ENCODE peak calls at places on chromosomes 13 and 19, in ten cellular contexts. J, I, D, F, O, U, E, W, H and S are unnamed samples.

GRCh38 chr19:42086770-42087550 is 11.0 kb downstream of the ZNF574 start:
- DNase-seq in F (no peak), E (no peak), D (no peak), W (peak), U (no peak), I (no peak), O (no peak), J (no peak), H (no peak), S (no peak)

GRCh38 chr13:51759240-51759639 is 44.7 kb downstream of the DHRS12 start:
- DNase-seq in J (no peak), U (no peak), W (no peak), D (no peak), I (no peak), H (no peak), O (no peak), E (peak), F (no peak), S (no peak)

GRCh38 chr19:344625-345319 is at the start of gene MIER2:
- DNase-seq in O (peak), W (peak), E (peak), J (peak), U (peak), H (peak), F (no peak), I (peak), D (peak), S (peak)

GRCh38 chr19:10876459-10877240 is 5.3 kb downstream of the CARM1 start:
- DNase-seq in D (no peak), E (peak), W (no peak), H (no peak), F (no peak), I (no peak), J (no peak), U (no peak), O (no peak), S (no peak)

GRCh38 chr13:35718084-35718483 is 241.6 kb upstream of the MAB21L1 start:
- DNase-seq in H (no peak), I (no peak), D (no peak), O (no peak), W (no peak), F (no peak), J (no peak), E (no peak), U (no peak), S (no peak)

GRCh38 chr13:20142019-20142926 is 18.6 kb downstream of the GJA3 start:
- DNase-seq in I (no peak), U (no peak), E (no peak), J (no peak), O (no peak), D (no peak), W (no peak), F (no peak), H (no peak), S (peak)

GRCh38 chr19:16061943-16062342 is 14.4 kb upstream of the TPM4 start:
- DNase-seq in F (no peak), J (no peak), I (peak), E (no peak), W (no peak), D (no peak), H (no peak), O (no peak), U (no peak), S (no peak)

GRCh38 chr13:22009937-22010336 is 339.1 kb downstream of the FGF9 start:
- DNase-seq in H (no peak), E (no peak), I (no peak), J (no peak), F (no peak), D (no peak), U (no peak), W (no peak), O (no peak), S (no peak)

GRCh38 chr19:52669586-52669985 is 31.4 kb upstream of the ZNF83 start:
- DNase-seq in H (no peak), O (no peak), D (no peak), J (no peak), I (no peak), U (no peak), W (no peak), E (no peak), F (no peak), S (no peak)

GRCh38 chr19:5961969-5962945 is 15.7 kb downstream of the RANBP3 start:
- DNase-seq in D (peak), I (peak), J (peak), O (peak), E (peak), H (peak), W (peak), F (no peak), U (peak), S (peak)

GRCh38 chr13:32031815-32032345 is 306 bp downstream of the FRY start:
- DNase-seq in O (no peak), F (no peak), H (no peak), E (peak), I (no peak), W (no peak), D (no peak), U (no peak), J (no peak), S (peak)

GRCh38 chr19:7301525-7301924 is 7.3 kb upstream of the INSR start:
- DNase-seq in U (no peak), E (no peak), O (no peak), W (no peak), J (no peak), F (no peak), D (no peak), H (no peak), I (no peak), S (no peak)

GRCh38 chr19:10683582-10683981 is 17.7 kb upstream of the QTRT1 start:
- DNase-seq in J (no peak), F (no peak), D (no peak), E (no peak), O (no peak), I (no peak), U (no peak), H (no peak), W (no peak), S (no peak)

GRCh38 chr19:45591004-45591637 is 6.5 kb upstream of the OPA3 start:
- DNase-seq in D (peak), E (peak), H (peak), U (peak), I (no peak), W (peak), J (peak), O (peak), F (no peak), S (peak)

GRCh38 chr19:4935449-4935848 is 26.1 kb downstream of the UHRF1 start:
- DNase-seq in J (no peak), H (no peak), O (no peak), I (no peak), D (no peak), U (no peak), F (no peak), W (no peak), E (no peak), S (no peak)

GRCh38 chr19:38064661-38065425 is 157.8 kb downstream of the SIPA1L3 start:
- DNase-seq in D (no peak), H (no peak), I (no peak), O (no peak), E (no peak), F (no peak), W (no peak), J (no peak), U (no peak), S (no peak)

GRCh38 chr19:13241321-13242104 is 91.3 kb downstream of the IER2 start:
- DNase-seq in F (no peak), I (peak), D (no peak), O (no peak), E (no peak), H (peak), U (no peak), W (no peak), J (peak), S (no peak)

GRCh38 chr19:19562665-19563347 is 24.7 kb downstream of the CILP2 start:
- DNase-seq in W (no peak), J (peak), E (no peak), H (no peak), U (no peak), F (no peak), O (no peak), D (no peak), I (peak), S (no peak)